ENCODE peak calls at places on chromosomes 11 and 22, in six cellular contexts. One of them, this sample, is unnamed.

GRCh38 chr11:68341557-68342458 is 29.4 kb downstream of the LRP5 start:
- DNase-seq in GM12865: no peak
- DNase-seq in AG10803: no peak
- DNase-seq in IMR-90: no peak
- DNase-seq in A549: no peak
- DNase-seq in cardiac muscle cell: no peak
- DNase-seq in this sample: no peak

GRCh38 chr22:23256986-23257888 is 76.9 kb downstream of the BCR start:
- DNase-seq in GM12865: no peak
- DNase-seq in AG10803: peak; percentile 68
- DNase-seq in IMR-90: no peak
- DNase-seq in A549: no peak
- DNase-seq in cardiac muscle cell: no peak
- DNase-seq in this sample: peak; percentile 69

GRCh38 chr22:50276143-50276542 is 6.0 kb upstream of the MAPK11 start:
- DNase-seq in GM12865: peak; percentile 96
- DNase-seq in AG10803: peak; percentile 75
- DNase-seq in IMR-90: peak; percentile 43
- DNase-seq in A549: no peak
- DNase-seq in cardiac muscle cell: peak; percentile 72
- DNase-seq in this sample: peak; percentile 67

GRCh38 chr22:30277547-30278344 is 11.1 kb upstream of the OSM start:
- DNase-seq in GM12865: no peak
- DNase-seq in AG10803: peak; percentile 55
- DNase-seq in IMR-90: peak; percentile 80
- DNase-seq in A549: no peak
- DNase-seq in cardiac muscle cell: peak; percentile 93
- DNase-seq in this sample: peak; percentile 48

GRCh38 chr11:70694371-70694770 is 296.0 kb downstream of the CTTN start:
- DNase-seq in GM12865: no peak
- DNase-seq in AG10803: no peak
- DNase-seq in IMR-90: no peak
- DNase-seq in A549: no peak
- DNase-seq in cardiac muscle cell: no peak
- DNase-seq in this sample: no peak

GRCh38 chr11:65427691-65428577 is 5.3 kb downstream of the NEAT1 start:
- DNase-seq in GM12865: peak; percentile 74
- DNase-seq in AG10803: peak; percentile 86
- DNase-seq in IMR-90: peak; percentile 78
- DNase-seq in A549: no peak
- DNase-seq in cardiac muscle cell: peak; percentile 85
- DNase-seq in this sample: peak; percentile 85

GRCh38 chr11:106642331-106642730 is 375.9 kb downstream of the GUCY1A2 start:
- DNase-seq in GM12865: no peak
- DNase-seq in AG10803: no peak
- DNase-seq in IMR-90: peak; percentile 91
- DNase-seq in A549: no peak
- DNase-seq in cardiac muscle cell: peak; percentile 12
- DNase-seq in this sample: peak; percentile 86

GRCh38 chr11:76280882-76281557 is 74.7 kb upstream of the WNT11 start:
- DNase-seq in GM12865: no peak
- DNase-seq in AG10803: no peak
- DNase-seq in IMR-90: no peak
- DNase-seq in A549: no peak
- DNase-seq in cardiac muscle cell: no peak
- DNase-seq in this sample: no peak

GRCh38 chr11:92764128-92764527 is 205.3 kb upstream of the MTNR1B start:
- DNase-seq in GM12865: no peak
- DNase-seq in AG10803: no peak
- DNase-seq in IMR-90: no peak
- DNase-seq in A549: no peak
- DNase-seq in cardiac muscle cell: no peak
- DNase-seq in this sample: no peak

GRCh38 chr11:131530411-131530810 is 160.0 kb downstream of the NTM start:
- DNase-seq in GM12865: no peak
- DNase-seq in AG10803: no peak
- DNase-seq in IMR-90: no peak
- DNase-seq in A549: no peak
- DNase-seq in cardiac muscle cell: no peak
- DNase-seq in this sample: no peak

GRCh38 chr22:45129703-45130524 is 33.8 kb upstream of the NUP50 start:
- DNase-seq in GM12865: peak; percentile 14
- DNase-seq in AG10803: no peak
- DNase-seq in IMR-90: no peak
- DNase-seq in A549: no peak
- DNase-seq in cardiac muscle cell: no peak
- DNase-seq in this sample: no peak

GRCh38 chr11:23021287-23021863 is 161.1 kb upstream of the CCDC179 start:
- DNase-seq in GM12865: peak; percentile 21
- DNase-seq in AG10803: peak; percentile 15
- DNase-seq in IMR-90: peak; percentile 51
- DNase-seq in A549: peak; percentile 8
- DNase-seq in cardiac muscle cell: peak; percentile 39
- DNase-seq in this sample: peak; percentile 16

GRCh38 chr11:115817844-115818565 is 313.8 kb upstream of the CADM1 start:
- DNase-seq in GM12865: no peak
- DNase-seq in AG10803: no peak
- DNase-seq in IMR-90: no peak
- DNase-seq in A549: no peak
- DNase-seq in cardiac muscle cell: no peak
- DNase-seq in this sample: no peak

GRCh38 chr22:46114518-46115387 is 35.6 kb upstream of the PPARA start:
- DNase-seq in GM12865: no peak
- DNase-seq in AG10803: no peak
- DNase-seq in IMR-90: no peak
- DNase-seq in A549: no peak
- DNase-seq in cardiac muscle cell: no peak
- DNase-seq in this sample: no peak

GRCh38 chr11:46006418-46007070 is 84.1 kb downstream of the LARGE2 start:
- DNase-seq in GM12865: peak; percentile 77
- DNase-seq in AG10803: peak; percentile 77
- DNase-seq in IMR-90: peak; percentile 84
- DNase-seq in A549: peak; percentile 73
- DNase-seq in cardiac muscle cell: peak; percentile 84
- DNase-seq in this sample: peak; percentile 80

GRCh38 chr22:41768420-41768819 is 32.1 kb upstream of the CCDC134 start:
- DNase-seq in GM12865: peak; percentile 40
- DNase-seq in AG10803: no peak
- DNase-seq in IMR-90: peak; percentile 34
- DNase-seq in A549: no peak
- DNase-seq in cardiac muscle cell: peak; percentile 44
- DNase-seq in this sample: no peak

GRCh38 chr11:13970986-13971385 is 8.5 kb downstream of the SPON1 start:
- DNase-seq in GM12865: peak; percentile 10
- DNase-seq in AG10803: no peak
- DNase-seq in IMR-90: no peak
- DNase-seq in A549: peak; percentile 28
- DNase-seq in cardiac muscle cell: no peak
- DNase-seq in this sample: peak; percentile 40

GRCh38 chr22:44111562-44112155 is 69.1 kb upstream of the PARVG start:
- DNase-seq in GM12865: no peak
- DNase-seq in AG10803: no peak
- DNase-seq in IMR-90: no peak
- DNase-seq in A549: no peak
- DNase-seq in cardiac muscle cell: no peak
- DNase-seq in this sample: no peak

GRCh38 chr22:46803031-46803880 is 40.8 kb downstream of the TBC1D22A start:
- DNase-seq in GM12865: peak; percentile 81
- DNase-seq in AG10803: no peak
- DNase-seq in IMR-90: no peak
- DNase-seq in A549: peak; percentile 53
- DNase-seq in cardiac muscle cell: peak; percentile 41
- DNase-seq in this sample: peak; percentile 20

GRCh38 chr22:37496651-37497599 is 10.7 kb upstream of the MFNG start:
- DNase-seq in GM12865: no peak
- DNase-seq in AG10803: peak; percentile 90
- DNase-seq in IMR-90: peak; percentile 93
- DNase-seq in A549: peak; percentile 31
- DNase-seq in cardiac muscle cell: peak; percentile 91
- DNase-seq in this sample: peak; percentile 66

GRCh38 chr11:116199182-116199581 is 573.6 kb downstream of the BUD13 start:
- DNase-seq in GM12865: no peak
- DNase-seq in AG10803: no peak
- DNase-seq in IMR-90: no peak
- DNase-seq in A549: no peak
- DNase-seq in cardiac muscle cell: no peak
- DNase-seq in this sample: no peak

GRCh38 chr11:1276061-1276790 is 33.2 kb downstream of the TOLLIP start:
- DNase-seq in GM12865: no peak
- DNase-seq in AG10803: no peak
- DNase-seq in IMR-90: no peak
- DNase-seq in A549: no peak
- DNase-seq in cardiac muscle cell: no peak
- DNase-seq in this sample: no peak

GRCh38 chr11:75022759-75023396 is 34.1 kb downstream of the NEU3 start:
- DNase-seq in GM12865: peak; percentile 87
- DNase-seq in AG10803: peak; percentile 84
- DNase-seq in IMR-90: peak; percentile 84
- DNase-seq in A549: peak; percentile 86
- DNase-seq in cardiac muscle cell: peak; percentile 91
- DNase-seq in this sample: peak; percentile 84

GRCh38 chr11:111986589-111986988 is 38.6 kb upstream of the DLAT start:
- DNase-seq in GM12865: no peak
- DNase-seq in AG10803: no peak
- DNase-seq in IMR-90: no peak
- DNase-seq in A549: no peak
- DNase-seq in cardiac muscle cell: no peak
- DNase-seq in this sample: no peak

GRCh38 chr11:22583963-22584492 is 41.6 kb downstream of the FANCF start:
- DNase-seq in GM12865: no peak
- DNase-seq in AG10803: no peak
- DNase-seq in IMR-90: no peak
- DNase-seq in A549: no peak
- DNase-seq in cardiac muscle cell: no peak
- DNase-seq in this sample: no peak

GRCh38 chr11:77407613-77408012 is 66.3 kb downstream of the PAK1 start:
- DNase-seq in GM12865: no peak
- DNase-seq in AG10803: peak; percentile 78
- DNase-seq in IMR-90: peak; percentile 92
- DNase-seq in A549: peak; percentile 17
- DNase-seq in cardiac muscle cell: peak; percentile 79
- DNase-seq in this sample: peak; percentile 72

GRCh38 chr11:28049338-28050216 is 58.4 kb downstream of the KIF18A start:
- DNase-seq in GM12865: no peak
- DNase-seq in AG10803: peak; percentile 8
- DNase-seq in IMR-90: peak; percentile 54
- DNase-seq in A549: peak; percentile 8
- DNase-seq in cardiac muscle cell: peak; percentile 18
- DNase-seq in this sample: peak; percentile 71

GRCh38 chr11:84212467-84213390 is 926.6 kb upstream of the CCDC90B start:
- DNase-seq in GM12865: no peak
- DNase-seq in AG10803: no peak
- DNase-seq in IMR-90: no peak
- DNase-seq in A549: no peak
- DNase-seq in cardiac muscle cell: no peak
- DNase-seq in this sample: no peak

GRCh38 chr22:42284230-42284591 is 13.8 kb upstream of the TCF20 start:
- DNase-seq in GM12865: no peak
- DNase-seq in AG10803: no peak
- DNase-seq in IMR-90: no peak
- DNase-seq in A549: no peak
- DNase-seq in cardiac muscle cell: no peak
- DNase-seq in this sample: no peak

GRCh38 chr22:42560781-42561180 is 7.0 kb downstream of the SERHL2 start:
- DNase-seq in GM12865: peak; percentile 49
- DNase-seq in AG10803: no peak
- DNase-seq in IMR-90: no peak
- DNase-seq in A549: no peak
- DNase-seq in cardiac muscle cell: peak; percentile 38
- DNase-seq in this sample: no peak

GRCh38 chr22:43783777-43784176 is 28.3 kb downstream of the EFCAB6 start:
- DNase-seq in GM12865: no peak
- DNase-seq in AG10803: no peak
- DNase-seq in IMR-90: no peak
- DNase-seq in A549: no peak
- DNase-seq in cardiac muscle cell: peak; percentile 2
- DNase-seq in this sample: no peak

GRCh38 chr11:103699216-103699615 is 337.2 kb upstream of the DDI1 start:
- DNase-seq in GM12865: no peak
- DNase-seq in AG10803: peak; percentile 87
- DNase-seq in IMR-90: no peak
- DNase-seq in A549: no peak
- DNase-seq in cardiac muscle cell: peak; percentile 19
- DNase-seq in this sample: no peak
- TF ChIP-seq CTCF in GM12865: no peak
- TF ChIP-seq CTCF in AG10803: peak; percentile 36
- TF ChIP-seq CTCF in IMR-90: peak; percentile 5
- TF ChIP-seq CTCF in A549: no peak
- TF ChIP-seq CTCF in cardiac muscle cell: no peak
- TF ChIP-seq CTCF in this sample: no peak

DNA sequence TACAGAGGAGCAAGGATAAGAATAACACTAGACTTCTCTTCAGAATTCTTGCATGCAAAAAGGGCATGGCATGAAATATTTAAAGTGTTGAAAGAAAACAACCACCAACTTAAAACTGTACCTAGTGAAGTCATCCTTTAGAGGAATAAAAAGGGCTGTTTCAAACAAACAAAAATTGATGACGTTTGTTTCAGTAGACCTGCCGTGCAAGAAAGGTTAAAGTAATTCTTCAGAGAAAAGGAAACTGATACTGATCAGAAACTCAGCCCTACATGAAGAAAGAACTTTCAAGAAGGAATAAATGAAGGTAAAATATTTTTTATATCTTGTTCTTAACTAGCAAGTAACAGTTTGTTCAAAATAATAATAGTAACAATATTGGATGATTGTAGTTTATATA is 27.5 kb downstream of the MRGPRX2 start:
- DNase-seq in GM12865: no peak
- DNase-seq in AG10803: no peak
- DNase-seq in IMR-90: no peak
- DNase-seq in A549: no peak
- DNase-seq in cardiac muscle cell: no peak
- DNase-seq in this sample: no peak
- H3K4me3 ChIP-seq in GM12865: no peak overlapping the region
- H3K4me3 ChIP-seq in AG10803: no peak overlapping the region
- H3K4me3 ChIP-seq in IMR-90: no peak overlapping the region
- H3K4me3 ChIP-seq in A549: no peak overlapping the region
- H3K4me3 ChIP-seq in cardiac muscle cell: no peak overlapping the region
- H3K4me3 ChIP-seq in this sample: no peak overlapping the region

DNA sequence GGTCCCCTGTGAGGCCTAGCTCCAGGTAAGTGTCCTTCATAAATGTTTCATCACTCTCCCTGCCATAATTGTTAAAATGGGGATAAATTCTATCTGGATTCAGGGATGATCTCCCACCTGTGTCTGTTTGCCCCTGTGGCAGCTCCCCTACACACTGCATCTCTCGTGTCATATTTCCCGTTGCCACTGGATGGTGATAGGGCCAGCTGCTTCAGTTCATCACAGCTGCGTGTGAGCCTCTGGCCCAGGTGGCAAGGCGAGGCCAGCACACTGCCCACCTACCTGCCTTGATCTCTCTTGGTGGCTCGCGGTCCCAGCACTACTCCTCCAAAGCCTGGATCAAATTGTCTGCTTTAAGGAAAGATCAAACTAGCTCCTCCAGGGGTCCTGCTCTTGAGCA is 187.4 kb downstream of the GRIK4 start:
- DNase-seq in GM12865: no peak
- DNase-seq in AG10803: no peak
- DNase-seq in IMR-90: no peak
- DNase-seq in A549: no peak
- DNase-seq in cardiac muscle cell: no peak
- DNase-seq in this sample: no peak
- TF ChIP-seq CTCF in GM12865: no peak
- TF ChIP-seq CTCF in AG10803: no peak
- TF ChIP-seq CTCF in IMR-90: no peak
- TF ChIP-seq CTCF in A549: no peak
- TF ChIP-seq CTCF in cardiac muscle cell: no peak
- TF ChIP-seq CTCF in this sample: no peak

GRCh38 chr11:108967571-108967970 is 302.7 kb downstream of the DDX10 start:
- DNase-seq in GM12865: no peak
- DNase-seq in AG10803: peak; percentile 90
- DNase-seq in IMR-90: no peak
- DNase-seq in A549: no peak
- DNase-seq in cardiac muscle cell: no peak
- DNase-seq in this sample: peak; percentile 79
- H3K4me3 ChIP-seq in GM12865: no peak overlapping the region
- H3K4me3 ChIP-seq in AG10803: no peak overlapping the region
- H3K4me3 ChIP-seq in IMR-90: no peak overlapping the region
- H3K4me3 ChIP-seq in A549: no peak overlapping the region
- H3K4me3 ChIP-seq in cardiac muscle cell: no peak overlapping the region
- H3K4me3 ChIP-seq in this sample: no peak overlapping the region